ENCODE peak calls at places on chromosomes 7 and 10, in eight cellular contexts. One of them, this sample, is unnamed.
A peak's percentile ranks its signal among the peaks of the same experiment; 100 is the strongest.

GRCh38 chr7:107788216-107788615 is 14.8 kb downstream of the SLC26A3 start:
- DNase-seq in HCEC 1CT: no peak
- DNase-seq in OCI-M1: no peak
- DNase-seq in dermis microvascular lymphatic vessel endothelial cell: no peak
- DNase-seq in ACHN: no peak
- DNase-seq in HFFc6: no peak
- DNase-seq in T-helper 1 cell: no peak
- DNase-seq in EH: no peak
- DNase-seq in this sample: no peak

GRCh38 chr10:96376483-96376882 is 17.7 kb upstream of the OPALIN start:
- DNase-seq in HCEC 1CT: no peak
- DNase-seq in OCI-M1: no peak
- DNase-seq in dermis microvascular lymphatic vessel endothelial cell: no peak
- DNase-seq in ACHN: no peak
- DNase-seq in HFFc6: no peak
- DNase-seq in T-helper 1 cell: no peak
- DNase-seq in EH: no peak
- DNase-seq in this sample: no peak

GRCh38 chr10:112755446-112756117 is 194.5 kb upstream of the TCF7L2 start:
- DNase-seq in HCEC 1CT: no peak
- DNase-seq in OCI-M1: no peak
- DNase-seq in dermis microvascular lymphatic vessel endothelial cell: no peak
- DNase-seq in ACHN: no peak
- DNase-seq in HFFc6: no peak
- DNase-seq in T-helper 1 cell: no peak
- DNase-seq in EH: peak; percentile 17
- DNase-seq in this sample: no peak

GRCh38 chr10:102610499-102610898 is 33.8 kb upstream of the TRIM8 start:
- DNase-seq in HCEC 1CT: no peak
- DNase-seq in OCI-M1: no peak
- DNase-seq in dermis microvascular lymphatic vessel endothelial cell: peak; percentile 90
- DNase-seq in ACHN: no peak
- DNase-seq in HFFc6: no peak
- DNase-seq in T-helper 1 cell: no peak
- DNase-seq in EH: no peak
- DNase-seq in this sample: no peak

GRCh38 chr7:57220746-57221145 is 88.5 kb upstream of the ZNF479 start:
- DNase-seq in HCEC 1CT: no peak
- DNase-seq in OCI-M1: no peak
- DNase-seq in dermis microvascular lymphatic vessel endothelial cell: no peak
- DNase-seq in ACHN: no peak
- DNase-seq in HFFc6: no peak
- DNase-seq in T-helper 1 cell: no peak
- DNase-seq in EH: no peak
- DNase-seq in this sample: no peak

GRCh38 chr7:99027841-99028240 is 116.1 kb downstream of the SMURF1 start:
- DNase-seq in HCEC 1CT: no peak
- DNase-seq in OCI-M1: no peak
- DNase-seq in dermis microvascular lymphatic vessel endothelial cell: no peak
- DNase-seq in ACHN: no peak
- DNase-seq in HFFc6: no peak
- DNase-seq in T-helper 1 cell: no peak
- DNase-seq in EH: no peak
- DNase-seq in this sample: no peak

GRCh38 chr7:88758355-88759215 is 915 bp upstream of the ZNF804B start:
- DNase-seq in HCEC 1CT: no peak
- DNase-seq in OCI-M1: peak; percentile 79
- DNase-seq in dermis microvascular lymphatic vessel endothelial cell: peak; percentile 10
- DNase-seq in ACHN: no peak
- DNase-seq in HFFc6: no peak
- DNase-seq in T-helper 1 cell: no peak
- DNase-seq in EH: peak; percentile 1
- DNase-seq in this sample: no peak

GRCh38 chr7:50650057-50650664 is 85.0 kb upstream of the DDC start:
- DNase-seq in HCEC 1CT: no peak
- DNase-seq in OCI-M1: no peak
- DNase-seq in dermis microvascular lymphatic vessel endothelial cell: no peak
- DNase-seq in ACHN: no peak
- DNase-seq in HFFc6: no peak
- DNase-seq in T-helper 1 cell: no peak
- DNase-seq in EH: no peak
- DNase-seq in this sample: no peak

GRCh38 chr7:138833596-138833995 is 35.6 kb upstream of the ATP6V0A4 start:
- DNase-seq in HCEC 1CT: no peak
- DNase-seq in OCI-M1: no peak
- DNase-seq in dermis microvascular lymphatic vessel endothelial cell: no peak
- DNase-seq in ACHN: no peak
- DNase-seq in HFFc6: no peak
- DNase-seq in T-helper 1 cell: peak; percentile 52
- DNase-seq in EH: no peak
- DNase-seq in this sample: no peak

GRCh38 chr10:123821136-123821535 is 70.5 kb downstream of the CPXM2 start:
- DNase-seq in HCEC 1CT: no peak
- DNase-seq in OCI-M1: no peak
- DNase-seq in dermis microvascular lymphatic vessel endothelial cell: no peak
- DNase-seq in ACHN: no peak
- DNase-seq in HFFc6: no peak
- DNase-seq in T-helper 1 cell: no peak
- DNase-seq in EH: no peak
- DNase-seq in this sample: no peak

GRCh38 chr7:38283107-38283506 is 9.7 kb upstream of the TARP start:
- DNase-seq in HCEC 1CT: no peak
- DNase-seq in OCI-M1: no peak
- DNase-seq in dermis microvascular lymphatic vessel endothelial cell: no peak
- DNase-seq in ACHN: no peak
- DNase-seq in HFFc6: no peak
- DNase-seq in T-helper 1 cell: no peak
- DNase-seq in EH: no peak
- DNase-seq in this sample: no peak

GRCh38 chr7:70733115-70733514 is 398.8 kb upstream of the GALNT17 start:
- DNase-seq in HCEC 1CT: no peak
- DNase-seq in OCI-M1: no peak
- DNase-seq in dermis microvascular lymphatic vessel endothelial cell: no peak
- DNase-seq in ACHN: no peak
- DNase-seq in HFFc6: no peak
- DNase-seq in T-helper 1 cell: no peak
- DNase-seq in EH: peak; percentile 51
- DNase-seq in this sample: peak; percentile 72

GRCh38 chr7:78149787-78150186 is 351.2 kb downstream of the PHTF2 start:
- DNase-seq in HCEC 1CT: peak; percentile 82
- DNase-seq in OCI-M1: no peak
- DNase-seq in dermis microvascular lymphatic vessel endothelial cell: no peak
- DNase-seq in ACHN: no peak
- DNase-seq in HFFc6: peak; percentile 78
- DNase-seq in T-helper 1 cell: no peak
- DNase-seq in EH: peak; percentile 88
- DNase-seq in this sample: peak; percentile 85

GRCh38 chr7:79668292-79668691 is 214.8 kb upstream of the MAGI2 start:
- DNase-seq in HCEC 1CT: no peak
- DNase-seq in OCI-M1: no peak
- DNase-seq in dermis microvascular lymphatic vessel endothelial cell: no peak
- DNase-seq in ACHN: no peak
- DNase-seq in HFFc6: no peak
- DNase-seq in T-helper 1 cell: no peak
- DNase-seq in EH: peak; percentile 21
- DNase-seq in this sample: no peak

GRCh38 chr10:18414061-18414460 is 237.3 kb downstream of the NSUN6 start:
- DNase-seq in HCEC 1CT: no peak
- DNase-seq in OCI-M1: no peak
- DNase-seq in dermis microvascular lymphatic vessel endothelial cell: no peak
- DNase-seq in ACHN: no peak
- DNase-seq in HFFc6: no peak
- DNase-seq in T-helper 1 cell: no peak
- DNase-seq in EH: no peak
- DNase-seq in this sample: peak; percentile 59

GRCh38 chr10:103822052-103822716 is 33.2 kb downstream of the SH3PXD2A start:
- DNase-seq in HCEC 1CT: no peak
- DNase-seq in OCI-M1: no peak
- DNase-seq in dermis microvascular lymphatic vessel endothelial cell: no peak
- DNase-seq in ACHN: no peak
- DNase-seq in HFFc6: no peak
- DNase-seq in T-helper 1 cell: no peak
- DNase-seq in EH: no peak
- DNase-seq in this sample: no peak

GRCh38 chr7:102856036-102856435 is 56.8 kb upstream of the LRRC17 start:
- DNase-seq in HCEC 1CT: no peak
- DNase-seq in OCI-M1: no peak
- DNase-seq in dermis microvascular lymphatic vessel endothelial cell: no peak
- DNase-seq in ACHN: no peak
- DNase-seq in HFFc6: no peak
- DNase-seq in T-helper 1 cell: no peak
- DNase-seq in EH: no peak
- DNase-seq in this sample: no peak

GRCh38 chr7:30837581-30837980 is 66.4 kb downstream of the MINDY4 start:
- DNase-seq in HCEC 1CT: no peak
- DNase-seq in OCI-M1: no peak
- DNase-seq in dermis microvascular lymphatic vessel endothelial cell: no peak
- DNase-seq in ACHN: no peak
- DNase-seq in HFFc6: no peak
- DNase-seq in T-helper 1 cell: no peak
- DNase-seq in EH: no peak
- DNase-seq in this sample: no peak

GRCh38 chr7:152761116-152761748 is 1.7 kb downstream of the ACTR3B start:
- DNase-seq in HCEC 1CT: peak; percentile 76
- DNase-seq in OCI-M1: no peak
- DNase-seq in dermis microvascular lymphatic vessel endothelial cell: no peak
- DNase-seq in ACHN: peak; percentile 73
- DNase-seq in HFFc6: peak; percentile 92
- DNase-seq in T-helper 1 cell: no peak
- DNase-seq in EH: peak; percentile 82
- DNase-seq in this sample: peak; percentile 73

GRCh38 chr7:38584443-38585210 is 46.5 kb downstream of the AMPH start:
- DNase-seq in HCEC 1CT: peak; percentile 1
- DNase-seq in OCI-M1: no peak
- DNase-seq in dermis microvascular lymphatic vessel endothelial cell: no peak
- DNase-seq in ACHN: peak; percentile 76
- DNase-seq in HFFc6: peak; percentile 58
- DNase-seq in T-helper 1 cell: no peak
- DNase-seq in EH: peak; percentile 83
- DNase-seq in this sample: peak; percentile 71

GRCh38 chr10:112949128-112949823 is 771 bp upstream of the TCF7L2 start:
- DNase-seq in HCEC 1CT: peak; percentile 46
- DNase-seq in OCI-M1: peak; percentile 74
- DNase-seq in dermis microvascular lymphatic vessel endothelial cell: peak; percentile 40
- DNase-seq in ACHN: peak; percentile 77
- DNase-seq in HFFc6: no peak
- DNase-seq in T-helper 1 cell: no peak
- DNase-seq in EH: peak; percentile 40
- DNase-seq in this sample: peak; percentile 37

GRCh38 chr10:121243003-121243898 is 355.0 kb downstream of the FGFR2 start:
- DNase-seq in HCEC 1CT: no peak
- DNase-seq in OCI-M1: no peak
- DNase-seq in dermis microvascular lymphatic vessel endothelial cell: no peak
- DNase-seq in ACHN: no peak
- DNase-seq in HFFc6: no peak
- DNase-seq in T-helper 1 cell: no peak
- DNase-seq in EH: no peak
- DNase-seq in this sample: no peak

GRCh38 chr7:36870625-36871354 is 146.5 kb upstream of the AOAH start:
- DNase-seq in HCEC 1CT: no peak
- DNase-seq in OCI-M1: no peak
- DNase-seq in dermis microvascular lymphatic vessel endothelial cell: no peak
- DNase-seq in ACHN: no peak
- DNase-seq in HFFc6: no peak
- DNase-seq in T-helper 1 cell: no peak
- DNase-seq in EH: no peak
- DNase-seq in this sample: no peak

GRCh38 chr10:61937631-61938284 is 36.3 kb downstream of the ARID5B start:
- DNase-seq in HCEC 1CT: peak; percentile 80
- DNase-seq in OCI-M1: peak; percentile 58
- DNase-seq in dermis microvascular lymphatic vessel endothelial cell: peak; percentile 74
- DNase-seq in ACHN: no peak
- DNase-seq in HFFc6: peak; percentile 39
- DNase-seq in T-helper 1 cell: peak; percentile 43
- DNase-seq in EH: peak; percentile 74
- DNase-seq in this sample: peak; percentile 68

GRCh38 chr7:69817096-69817495 is 218.8 kb downstream of the AUTS2 start:
- DNase-seq in HCEC 1CT: no peak
- DNase-seq in OCI-M1: no peak
- DNase-seq in dermis microvascular lymphatic vessel endothelial cell: no peak
- DNase-seq in ACHN: no peak
- DNase-seq in HFFc6: no peak
- DNase-seq in T-helper 1 cell: no peak
- DNase-seq in EH: peak; percentile 46
- DNase-seq in this sample: peak; percentile 3

GRCh38 chr10:66714741-66715140 is 211.1 kb upstream of the LRRTM3 start:
- DNase-seq in HCEC 1CT: no peak
- DNase-seq in OCI-M1: no peak
- DNase-seq in dermis microvascular lymphatic vessel endothelial cell: no peak
- DNase-seq in ACHN: no peak
- DNase-seq in HFFc6: no peak
- DNase-seq in T-helper 1 cell: no peak
- DNase-seq in EH: no peak
- DNase-seq in this sample: peak; percentile 28

GRCh38 chr10:31739759-31740158 is 188.9 kb downstream of the ARHGAP12 start:
- DNase-seq in HCEC 1CT: peak; percentile 27
- DNase-seq in OCI-M1: no peak
- DNase-seq in dermis microvascular lymphatic vessel endothelial cell: no peak
- DNase-seq in ACHN: peak; percentile 14
- DNase-seq in HFFc6: peak; percentile 54
- DNase-seq in T-helper 1 cell: no peak
- DNase-seq in EH: peak; percentile 98
- DNase-seq in this sample: peak; percentile 52

GRCh38 chr7:100166966-100167911 is 1.2 kb downstream of the GAL3ST4 start:
- DNase-seq in HCEC 1CT: no peak
- DNase-seq in OCI-M1: peak; percentile 69
- DNase-seq in dermis microvascular lymphatic vessel endothelial cell: no peak
- DNase-seq in ACHN: no peak
- DNase-seq in HFFc6: no peak
- DNase-seq in T-helper 1 cell: no peak
- DNase-seq in EH: no peak
- DNase-seq in this sample: no peak

GRCh38 chr7:110590415-110590814 is 500.5 kb upstream of the LRRN3 start:
- DNase-seq in HCEC 1CT: no peak
- DNase-seq in OCI-M1: no peak
- DNase-seq in dermis microvascular lymphatic vessel endothelial cell: no peak
- DNase-seq in ACHN: no peak
- DNase-seq in HFFc6: no peak
- DNase-seq in T-helper 1 cell: peak; percentile 9
- DNase-seq in EH: no peak
- DNase-seq in this sample: no peak

GRCh38 chr10:25934673-25935139 is 677 bp downstream of the MYO3A start:
- DNase-seq in HCEC 1CT: no peak
- DNase-seq in OCI-M1: no peak
- DNase-seq in dermis microvascular lymphatic vessel endothelial cell: no peak
- DNase-seq in ACHN: peak; percentile 21
- DNase-seq in HFFc6: no peak
- DNase-seq in T-helper 1 cell: peak; percentile 1
- DNase-seq in EH: no peak
- DNase-seq in this sample: no peak

GRCh38 chr7:132210821-132211220 is 365.4 kb downstream of the PLXNA4 start:
- DNase-seq in HCEC 1CT: no peak
- DNase-seq in OCI-M1: no peak
- DNase-seq in dermis microvascular lymphatic vessel endothelial cell: no peak
- DNase-seq in ACHN: no peak
- DNase-seq in HFFc6: no peak
- DNase-seq in T-helper 1 cell: no peak
- DNase-seq in EH: no peak
- DNase-seq in this sample: no peak

GRCh38 chr10:89795840-89796239 is 94.5 kb downstream of the KIF20B start:
- DNase-seq in HCEC 1CT: no peak
- DNase-seq in OCI-M1: peak; percentile 45
- DNase-seq in dermis microvascular lymphatic vessel endothelial cell: no peak
- DNase-seq in ACHN: no peak
- DNase-seq in HFFc6: no peak
- DNase-seq in T-helper 1 cell: no peak
- DNase-seq in EH: no peak
- DNase-seq in this sample: no peak

This sample was measured in IMR-90.